ENCODE peak calls at places on chromosomes 4 and X, in five cellular contexts. N is OCI-LY7, F is kidney, W is A673, O is endothelial cell of umbilical vein. I is an unnamed sample. For H3K36me3, the result is how much of the 10 kb centered on the place peaks cover.

GRCh38 chrX:72081605-72082320 is 50.0 kb downstream of the RTL5 start:
- DNase-seq in N (no peak), F (no peak), W (no peak), O (peak), I (no peak)

GRCh38 chr4:22824091-22824490 is 131.4 kb downstream of the GBA3 start:
- DNase-seq in N (no peak), F (no peak), W (no peak), O (no peak), I (no peak)

GRCh38 chrX:115138040-115138439 is 51.2 kb upstream of the RBMXL3 start:
- DNase-seq in N (no peak), F (no peak), W (no peak), O (no peak), I (no peak)

GRCh38 chrX:73577368-73577767 is 14.4 kb downstream of the CHIC1 start:
- DNase-seq in N (no peak), F (no peak), W (no peak), O (peak), I (peak)

GRCh38 chrX:13965531-13965930 is 64.2 kb downstream of the GEMIN8 start:
- DNase-seq in N (no peak), F (no peak), W (no peak), O (no peak), I (no peak)

GRCh38 chr4:29805245-29805644 is 914.9 kb upstream of the PCDH7 start:
- DNase-seq in N (no peak), F (no peak), W (peak), O (no peak), I (no peak)

GRCh38 chrX:120301960-120302359 is 9.3 kb downstream of the TMEM255A start:
- DNase-seq in N (peak), F (no peak), W (no peak), O (no peak), I (no peak)

GRCh38 chrX:55007633-55008032 is 7.5 kb downstream of the APEX2 start:
- DNase-seq in N (no peak), F (no peak), W (no peak), O (peak), I (peak)

GRCh38 chr4:105399535-105400161 is 74.2 kb downstream of the PPA2 start:
- DNase-seq in N (no peak), F (no peak), W (no peak), O (peak), I (peak)

GRCh38 chr4:176467011-176467410 is 147.2 kb downstream of the SPCS3 start:
- DNase-seq in N (no peak), F (no peak), W (no peak), O (no peak), I (no peak)

GRCh38 chr4:121709766-121710405 is 13.1 kb upstream of the ANXA5 start:
- DNase-seq in N (no peak), F (no peak), W (no peak), O (no peak), I (no peak)

GRCh38 chr4:121714548-121714947 is 17.8 kb upstream of the ANXA5 start:
- DNase-seq in N (no peak), F (no peak), W (no peak), O (peak), I (no peak)

GRCh38 chr4:121712001-121712655 is 15.3 kb upstream of the ANXA5 start:
- DNase-seq in N (no peak), F (no peak), W (no peak), O (no peak), I (no peak)

GRCh38 chr4:121712783-121713182 is 16.0 kb upstream of the ANXA5 start:
- DNase-seq in N (no peak), F (no peak), W (no peak), O (no peak), I (no peak)

GRCh38 chr4:121711263-121712000 is 14.7 kb upstream of the ANXA5 start:
- DNase-seq in N (no peak), F (peak), W (peak), O (peak), I (peak)
- H3K27ac ChIP-seq in N (no peak), F (no peak), W (peak), O (peak), I (peak)

DNA sequence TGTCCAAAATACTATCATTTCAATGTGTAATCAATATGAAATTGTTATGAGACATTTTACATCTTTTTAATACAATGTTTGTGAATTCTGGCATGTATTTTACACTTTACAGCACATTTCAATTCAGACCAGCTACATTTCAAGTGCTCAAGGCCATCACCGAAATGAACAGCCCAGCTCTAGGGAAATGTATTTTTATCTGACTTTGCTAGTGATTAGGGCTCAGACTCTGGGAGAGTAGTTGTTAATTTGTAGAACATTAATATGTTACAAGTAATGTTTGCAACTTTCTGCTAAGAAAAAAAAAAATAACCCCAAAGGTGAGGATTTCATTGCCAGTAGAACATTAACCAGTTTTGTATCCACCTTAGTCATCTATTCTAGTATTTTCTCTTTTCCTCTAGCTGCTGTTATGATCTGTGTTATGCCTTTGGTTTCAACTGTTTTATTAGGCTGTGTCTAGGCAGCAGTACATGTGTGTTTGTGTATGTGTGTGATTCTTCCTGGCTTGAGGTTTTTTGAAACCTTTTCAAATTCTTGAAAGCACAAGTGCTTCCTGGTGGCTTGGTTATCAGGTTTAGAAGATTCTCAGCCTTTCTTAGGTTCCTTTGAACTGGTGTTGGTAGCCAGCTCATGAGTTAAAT is 125.9 kb downstream of the NSUN7 start:
- DNase-seq in N (no peak), F (no peak), W (no peak), O (no peak), I (no peak)
- H3K36me3 ChIP-seq in N (under half), F (under half), W (under half), O (under half), I (half or more)

GRCh38 chr4:145271194-145271593 is 90.8 kb upstream of the OTUD4 start:
- DNase-seq in N (no peak), F (no peak), W (no peak), O (no peak), I (no peak)
- H3K27ac ChIP-seq in N (no peak), F (no peak), W (no peak), O (no peak), I (no peak)

GRCh38 chr4:7001271-7001670 is 41.9 kb upstream of the TADA2B start:
- DNase-seq in N (no peak), F (no peak), W (no peak), O (no peak), I (no peak)
- H3K36me3 ChIP-seq in N (half or more), F (half or more), W (half or more), O (under half), I (half or more)

GRCh38 chr4:186481998-186482790 is 73.2 kb downstream of the MTNR1A start:
- DNase-seq in N (no peak), F (no peak), W (no peak), O (no peak), I (no peak)

GRCh38 chr4:186485621-186486062 is 69.7 kb downstream of the MTNR1A start:
- DNase-seq in N (no peak), F (no peak), W (no peak), O (no peak), I (no peak)

GRCh38 chr4:186483656-186484055 is 71.7 kb downstream of the MTNR1A start:
- DNase-seq in N (no peak), F (no peak), W (no peak), O (no peak), I (no peak)

GRCh38 chr4:186487726-186488125 is 67.6 kb downstream of the MTNR1A start:
- DNase-seq in N (no peak), F (no peak), W (no peak), O (no peak), I (no peak)

DNA sequence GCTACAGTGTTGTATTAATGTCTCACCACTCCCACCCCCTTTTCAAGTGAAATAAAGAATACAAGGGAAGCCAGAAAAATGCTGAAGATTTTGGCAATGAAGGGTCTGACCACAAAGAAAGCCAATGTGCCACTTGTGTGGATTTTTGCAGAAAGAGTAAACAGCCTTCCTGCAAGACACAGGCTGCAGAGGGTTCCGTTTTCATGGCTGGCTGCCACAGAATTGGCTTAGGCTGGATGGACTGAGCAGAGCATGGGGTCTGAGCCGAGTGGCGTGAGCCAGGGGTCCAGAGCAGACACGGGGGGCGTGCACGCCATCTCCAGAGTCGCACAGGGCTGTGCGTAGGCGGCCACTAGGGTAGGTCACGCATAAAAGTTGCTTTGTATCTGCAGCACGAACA is 69.2 kb downstream of the MTNR1A start:
- DNase-seq in N (no peak), F (no peak), W (no peak), O (no peak), I (no peak)
- H3K27ac ChIP-seq in N (no peak), F (no peak), W (peak), O (no peak), I (no peak)

GRCh38 chr4:522911-523443 is 24.0 kb downstream of the PIGG start:
- DNase-seq in N (no peak), F (peak), W (no peak), O (no peak), I (no peak)

GRCh38 chr4:523601-524000 is 24.6 kb downstream of the PIGG start:
- DNase-seq in N (no peak), F (peak), W (no peak), O (no peak), I (no peak)

GRCh38 chr4:524196-524595 is 25.2 kb downstream of the PIGG start:
- DNase-seq in N (no peak), F (no peak), W (no peak), O (no peak), I (no peak)

GRCh38 chr4:521636-522330 is 22.8 kb downstream of the PIGG start:
- DNase-seq in N (no peak), F (peak), W (no peak), O (no peak), I (no peak)

GRCh38 chr4:522438-522837 is 23.4 kb downstream of the PIGG start:
- DNase-seq in N (no peak), F (peak), W (no peak), O (no peak), I (no peak)
- H3K36me3 ChIP-seq in N (half or more), F (under half), W (under half), O (under half), I (under half)

GRCh38 chr4:71231073-71231752 is 107.6 kb upstream of the SLC4A4 start:
- DNase-seq in N (no peak), F (peak), W (peak), O (no peak), I (peak)
- H3K27ac ChIP-seq in N (no peak), F (peak), W (no peak), O (no peak), I (no peak)

GRCh38 chr4:147109800-147110199 is 164.1 kb upstream of the TTC29 start:
- DNase-seq in N (no peak), F (no peak), W (no peak), O (no peak), I (no peak)

GRCh38 chr4:147110473-147110872 is 164.8 kb upstream of the TTC29 start:
- DNase-seq in N (no peak), F (no peak), W (peak), O (no peak), I (no peak)

GRCh38 chr4:147104768-147105167 is 159.1 kb upstream of the TTC29 start:
- DNase-seq in N (no peak), F (no peak), W (no peak), O (no peak), I (no peak)

GRCh38 chr4:147110968-147111367 is 165.3 kb upstream of the TTC29 start:
- DNase-seq in N (no peak), F (no peak), W (peak), O (peak), I (no peak)

GRCh38 chr4:147108409-147108808 is 162.7 kb upstream of the TTC29 start:
- DNase-seq in N (no peak), F (no peak), W (no peak), O (no peak), I (peak)
- H3K36me3 ChIP-seq in N (under half), F (under half), W (under half), O (under half), I (under half)

DNA sequence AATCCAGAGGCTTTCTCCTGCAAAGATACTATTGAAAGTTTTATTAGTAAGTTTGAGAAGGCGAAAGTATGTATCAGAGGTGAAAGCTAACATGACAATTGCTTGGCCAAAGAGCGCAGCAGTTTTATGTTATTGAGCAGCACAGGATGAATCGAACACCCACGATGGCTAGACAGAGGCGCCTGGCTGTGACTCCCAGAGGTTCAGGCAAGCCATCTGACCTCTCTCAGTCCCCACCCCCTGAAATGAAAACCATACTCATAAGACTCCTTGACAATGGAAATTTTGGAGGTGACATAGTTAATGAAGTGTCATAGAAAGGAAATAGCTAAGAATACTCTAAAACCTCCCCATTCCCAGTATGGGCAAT is 70.6 kb downstream of the MGST2 start:
- DNase-seq in N (no peak), F (no peak), W (no peak), O (peak), I (no peak)
- H3K27ac ChIP-seq in N (no peak), F (no peak), W (no peak), O (no peak), I (no peak)

GRCh38 chr4:56986192-56986591 is 7.5 kb downstream of the POLR2B start:
- DNase-seq in N (no peak), F (no peak), W (no peak), O (no peak), I (no peak)
- H3K36me3 ChIP-seq in N (half or more), F (under half), W (under half), O (under half), I (under half)

I was measured in brain microvascular endothelial cell.